ENCODE peak calls at places on chromosome 17, in eight cellular contexts. V, J, X, N, K, Q, D and C are unnamed samples.

GRCh38 chr17:60535382-60536279 is 9.6 kb upstream of the APPBP2 start:
- DNase-seq in Q (no peak), D (no peak), X (no peak), N (peak), K (no peak), V (no peak), J (no peak), C (peak)

GRCh38 chr17:75666959-75667790 is at the start of the genes RECQL5 and SAP30BP:
- DNase-seq in N (peak), J (peak), V (peak), K (peak), D (peak), X (peak), Q (peak), C (peak)

GRCh38 chr17:78831688-78832540 is 8.7 kb downstream of the USP36 start:
- DNase-seq in N (no peak), V (no peak), Q (no peak), J (no peak), X (peak), D (no peak), K (no peak), C (no peak)

GRCh38 chr17:79391808-79392233 is 219.0 kb downstream of the RBFOX3 start:
- DNase-seq in D (peak), N (peak), V (peak), Q (peak), J (peak), X (peak), K (peak), C (peak)

GRCh38 chr17:80104321-80104955 is 3.1 kb downstream of the GAA start:
- DNase-seq in D (no peak), K (no peak), X (peak), Q (peak), J (no peak), V (no peak), N (no peak), C (no peak)

GRCh38 chr17:78680436-78680835 is 101.6 kb downstream of the CYTH1 start:
- DNase-seq in N (no peak), Q (no peak), K (no peak), J (no peak), V (no peak), D (no peak), X (no peak), C (no peak)

GRCh38 chr17:41287050-41287449 is 11.6 kb downstream of the KRTAP9-7 start:
- DNase-seq in N (no peak), D (no peak), K (no peak), V (no peak), J (no peak), Q (no peak), X (no peak), C (no peak)

GRCh38 chr17:57959929-57960328 is 4.7 kb upstream of the CUEDC1 start:
- DNase-seq in Q (no peak), J (no peak), X (no peak), V (no peak), K (no peak), D (no peak), N (no peak), C (no peak)

GRCh38 chr17:74919440-74920305 is 3.4 kb downstream of the USH1G start:
- DNase-seq in K (peak), X (no peak), J (no peak), D (peak), Q (no peak), N (peak), V (no peak), C (no peak)

GRCh38 chr17:45697076-45697475 is 87.0 kb upstream of the CRHR1 start:
- DNase-seq in Q (no peak), V (no peak), J (no peak), D (no peak), X (no peak), K (no peak), N (no peak), C (no peak)

GRCh38 chr17:65198653-65199382 is 61.6 kb downstream of the RGS9 start:
- DNase-seq in Q (no peak), V (no peak), N (peak), X (peak), D (no peak), J (peak), K (peak), C (peak)

GRCh38 chr17:29595107-29595942 is 2.4 kb downstream of the ANKRD13B start:
- DNase-seq in N (no peak), X (no peak), Q (no peak), J (no peak), D (no peak), K (no peak), V (no peak), C (no peak)

GRCh38 chr17:74798239-74798707 is 22.1 kb upstream of the NAT9 start:
- DNase-seq in D (no peak), K (no peak), J (no peak), X (no peak), V (no peak), Q (no peak), N (peak), C (no peak)

GRCh38 chr17:6173653-6174052 is 103.5 kb downstream of the WSCD1 start:
- DNase-seq in V (no peak), K (no peak), J (no peak), D (no peak), N (no peak), Q (no peak), X (no peak), C (no peak)

GRCh38 chr17:81460856-81461460 is 51.6 kb downstream of the ACTG1 start:
- DNase-seq in K (no peak), Q (no peak), V (no peak), J (no peak), N (no peak), D (no peak), X (no peak), C (no peak)

GRCh38 chr17:17785407-17785806 is 51.4 kb downstream of the SREBF1 start:
- DNase-seq in Q (peak), N (no peak), K (no peak), X (peak), V (no peak), D (no peak), J (no peak), C (no peak)

GRCh38 chr17:59680314-59680713 is 26.9 kb downstream of the PTRH2 start:
- DNase-seq in V (no peak), J (no peak), D (no peak), N (peak), Q (no peak), K (no peak), X (no peak), C (peak)

GRCh38 chr17:79843917-79844815 is 4.9 kb upstream of the CBX4 start:
- DNase-seq in V (no peak), X (peak), N (peak), Q (peak), J (no peak), K (peak), D (peak), C (peak)

GRCh38 chr17:20171741-20172377 is 162.7 kb downstream of the SPECC1 start:
- DNase-seq in Q (no peak), X (no peak), D (no peak), J (no peak), N (peak), K (no peak), V (no peak), C (no peak)

GRCh38 chr17:45389354-45389753 is 43.3 kb downstream of the ARHGAP27 start:
- DNase-seq in D (no peak), X (no peak), Q (peak), K (no peak), V (no peak), N (no peak), J (no peak), C (no peak)

GRCh38 chr17:38667099-38667786 is 7.5 kb downstream of the EPOP start:
- DNase-seq in X (peak), V (no peak), N (peak), D (peak), K (peak), J (peak), Q (peak), C (peak)

GRCh38 chr17:80386341-80386740 is 28.6 kb upstream of the ENDOV start:
- DNase-seq in X (no peak), K (no peak), V (no peak), N (no peak), J (no peak), Q (no peak), D (no peak), C (no peak)

GRCh38 chr17:29954405-29954804 is 13.0 kb downstream of the EFCAB5 start:
- DNase-seq in Q (no peak), N (no peak), D (no peak), V (no peak), J (no peak), X (no peak), K (no peak), C (no peak)

GRCh38 chr17:30920282-30920681 is 1.5 kb upstream of the ADAP2 start:
- DNase-seq in D (no peak), J (no peak), Q (no peak), N (peak), K (no peak), X (no peak), V (no peak), C (peak)

GRCh38 chr17:49967205-49967604 is 1.8 kb upstream of the DLX4 start:
- DNase-seq in K (no peak), Q (no peak), V (no peak), D (no peak), N (no peak), X (no peak), J (no peak), C (no peak)

GRCh38 chr17:72249441-72249840 is 128.6 kb downstream of the SOX9 start:
- DNase-seq in X (no peak), N (no peak), Q (peak), V (no peak), J (no peak), K (no peak), D (no peak), C (no peak)

GRCh38 chr17:81336296-81336929 is 41.3 kb upstream of the SLC38A10 start:
- DNase-seq in V (no peak), D (no peak), Q (peak), X (no peak), N (no peak), J (no peak), K (no peak), C (no peak)

GRCh38 chr17:1182831-1183578 is 3.2 kb upstream of the ABR start:
- DNase-seq in J (no peak), K (no peak), N (no peak), D (no peak), X (no peak), V (no peak), Q (no peak), C (no peak)

GRCh38 chr17:39981207-39982068 is 831 bp downstream of the PSMD3 start:
- DNase-seq in Q (no peak), X (no peak), K (no peak), D (peak), V (no peak), N (no peak), J (no peak), C (peak)

GRCh38 chr17:63702616-63703015 is 2.7 kb upstream of the LIMD2 start:
- DNase-seq in X (no peak), K (no peak), V (no peak), J (no peak), N (no peak), Q (no peak), D (no peak), C (no peak)

GRCh38 chr17:6328279-6328678 is 106.6 kb downstream of the AIPL1 start:
- DNase-seq in J (no peak), N (no peak), X (no peak), Q (no peak), V (no peak), K (no peak), D (no peak), C (no peak)

GRCh38 chr17:79955167-79955549 is 80.5 kb downstream of the TBC1D16 start:
- DNase-seq in K (no peak), D (no peak), Q (no peak), X (no peak), N (no peak), J (no peak), V (no peak), C (no peak)

GRCh38 chr17:4229627-4230026 is 34.2 kb downstream of the ANKFY1 start:
- DNase-seq in V (no peak), K (no peak), Q (peak), X (no peak), D (no peak), J (no peak), N (peak), C (peak)